ENCODE peak calls at places on chromosomes 3 and 15, in five cellular contexts. L is H9, H is mesendoderm, Y is neuronal stem cell, U is H1. Z is an unnamed sample. For H3K79me1, the result is how much of the 10 kb centered on the place peaks cover.

GRCh38 chr3:10351013-10351735 is 30.3 kb upstream of the SEC13 start:
- DNase-seq in L (peak), H (peak), Y (no peak), U (no peak), Z (no peak)

GRCh38 chr15:35603298-35603697 is 57.3 kb upstream of the DPH6 start:
- DNase-seq in L (no peak), U (no peak), Y (no peak), H (no peak), Z (peak)

GRCh38 chr3:112321867-112322652 is 10.9 kb upstream of the CD200 start:
- DNase-seq in U (no peak), Y (no peak), H (peak), L (no peak), Z (no peak)

GRCh38 chr3:41102053-41102556 is 97.2 kb upstream of the CTNNB1 start:
- DNase-seq in U (no peak), H (peak), L (no peak), Y (no peak), Z (no peak)

GRCh38 chr15:38130200-38130567 is 122.5 kb upstream of the SPRED1 start:
- DNase-seq in U (no peak), Y (no peak), H (no peak), L (no peak), Z (no peak)

GRCh38 chr3:186825294-186825821 is 17.2 kb upstream of the ADIPOQ start:
- DNase-seq in Y (no peak), L (peak), H (peak), U (peak), Z (peak)

GRCh38 chr3:43203022-43203421 is 83.3 kb upstream of the SNRK start:
- DNase-seq in L (no peak), U (no peak), H (peak), Y (no peak), Z (no peak)

GRCh38 chr3:85161544-85161943 is 202.8 kb downstream of the CADM2 start:
- DNase-seq in H (no peak), U (no peak), L (no peak), Y (no peak), Z (no peak)

GRCh38 chr3:58640700-58641372 is 25.7 kb downstream of the FAM3D start:
- DNase-seq in U (peak), Y (peak), H (peak), L (peak), Z (peak)

GRCh38 chr15:83062768-83063180 is 4.3 kb downstream of the BTBD1 start:
- DNase-seq in Y (no peak), L (no peak), U (no peak), H (no peak), Z (no peak)

GRCh38 chr3:77052733-77053680 is 13.1 kb downstream of the ROBO2 start:
- DNase-seq in U (no peak), H (no peak), Y (no peak), L (no peak), Z (no peak)

GRCh38 chr3:61527011-61527410 is 34.4 kb upstream of the PTPRG start:
- DNase-seq in H (no peak), U (no peak), L (no peak), Y (no peak), Z (no peak)

GRCh38 chr3:116135462-116135861 is 309.8 kb downstream of the LSAMP start:
- DNase-seq in L (no peak), H (no peak), Y (no peak), U (no peak), Z (peak)

GRCh38 chr3:149638401-149639092 is 19.3 kb downstream of the WWTR1 start:
- DNase-seq in H (no peak), U (no peak), L (no peak), Y (no peak), Z (peak)

GRCh38 chr3:4978966-4979400 is 254 bp upstream of the BHLHE40 start:
- DNase-seq in U (no peak), H (peak), Y (no peak), L (peak), Z (peak)

GRCh38 chr3:94311651-94312050 is 248.8 kb downstream of the NSUN3 start:
- DNase-seq in U (no peak), Y (no peak), H (no peak), L (no peak), Z (no peak)

GRCh38 chr3:43632269-43632733 is 10.5 kb upstream of the ANO10 start:
- DNase-seq in Y (no peak), U (no peak), L (no peak), H (peak), Z (peak)

GRCh38 chr3:180762866-180763265 is 83.6 kb upstream of the CCDC39 start:
- DNase-seq in U (no peak), H (no peak), Y (no peak), L (no peak), Z (no peak)

GRCh38 chr15:26102988-26103387 is 239.9 kb upstream of the ATP10A start:
- DNase-seq in Y (no peak), L (no peak), U (peak), H (no peak), Z (peak)

GRCh38 chr15:73746883-73747282 is 6.3 kb downstream of the INSYN1 start:
- DNase-seq in Y (no peak), H (no peak), L (no peak), U (no peak), Z (no peak)

GRCh38 chr3:153166206-153166605 is 4.2 kb downstream of the RAP2B start:
- DNase-seq in Y (no peak), H (peak), L (no peak), U (no peak), Z (peak)

GRCh38 chr3:98577178-98577895 is 16.1 kb downstream of the CPOX start:
- DNase-seq in H (no peak), U (no peak), Y (no peak), L (no peak), Z (peak)

GRCh38 chr15:92023971-92024370 is 170.5 kb downstream of the SLCO3A1 start:
- DNase-seq in Y (no peak), L (no peak), H (no peak), U (no peak), Z (no peak)

GRCh38 chr3:126343675-126344074 is 13.5 kb downstream of the KLF15 start:
- DNase-seq in U (no peak), H (no peak), L (no peak), Y (no peak), Z (no peak)

GRCh38 chr15:41438206-41438605 is 21.3 kb downstream of the RTF1 start:
- DNase-seq in L (no peak), Y (no peak), H (peak), U (no peak), Z (peak)

GRCh38 chr3:28980631-28981030 is 300.2 kb upstream of the RBMS3 start:
- DNase-seq in H (no peak), Y (no peak), L (no peak), U (no peak), Z (no peak)

GRCh38 chr3:73270839-73271483 is 209.5 kb downstream of the EBLN2 start:
- DNase-seq in H (no peak), Y (no peak), U (no peak), L (no peak), Z (no peak)

GRCh38 chr3:100602506-100603444 is 6.6 kb upstream of the ADGRG7 start:
- DNase-seq in U (no peak), L (peak), Y (no peak), H (peak), Z (peak)

GRCh38 chr3:136787226-136787793 is 31.6 kb upstream of the SLC35G2 start:
- DNase-seq in Y (no peak), U (no peak), H (no peak), L (no peak), Z (peak)

GRCh38 chr3:12449889-12450682 is 34.2 kb upstream of the TSEN2 start:
- DNase-seq in H (no peak), U (no peak), L (no peak), Y (no peak), Z (no peak)

GRCh38 chr3:135567223-135567622 is 398.3 kb upstream of the PPP2R3A start:
- DNase-seq in Y (no peak), U (no peak), L (no peak), H (no peak), Z (no peak)

GRCh38 chr3:71371282-71371681 is 212.2 kb downstream of the FOXP1 start:
- DNase-seq in Y (no peak), H (no peak), U (no peak), L (no peak), Z (no peak)

GRCh38 chr15:77276096-77276495 is 143.8 kb downstream of the PEAK1 start:
- DNase-seq in U (no peak), H (no peak), L (no peak), Y (no peak), Z (no peak)

GRCh38 chr3:195263193-195263924 is 7.6 kb downstream of the XXYLT1 start:
- DNase-seq in Y (no peak), L (no peak), H (no peak), U (no peak), Z (peak)

GRCh38 chr3:194512895-194513601 is 26.2 kb upstream of the ATP13A3 start:
- DNase-seq in U (no peak), Y (no peak), L (no peak), H (no peak), Z (no peak)

GRCh38 chr3:197564097-197564843 is 8.5 kb upstream of the BDH1 start:
- DNase-seq in U (no peak), H (peak), L (no peak), Y (no peak), Z (no peak)

GRCh38 chr15:95464091-95464888 is 866.2 kb upstream of the NR2F2 start:
- DNase-seq in H (no peak), L (no peak), U (no peak), Y (no peak), Z (peak)

GRCh38 chr3:196207833-196208607 is 3.2 kb downstream of the ZDHHC19 start:
- DNase-seq in H (peak), U (peak), L (peak), Y (peak), Z (no peak)

GRCh38 chr3:184560992-184561328 is 625 bp upstream of the EPHB3 start:
- DNase-seq in Y (no peak), U (no peak), H (no peak), L (no peak), Z (no peak)

GRCh38 chr3:134357914-134358811 is 16.1 kb downstream of the AMOTL2 start:
- DNase-seq in L (peak), U (no peak), Y (peak), H (peak), Z (peak)
- H3K79me1 ChIP-seq in L (under half), U (under half), Y (under half), H (under half), Z (under half)

GRCh38 chr3:190606596-190606995 is 92.7 kb downstream of the IL1RAP start:
- DNase-seq in L (no peak), H (no peak), U (no peak), Y (no peak), Z (no peak)

GRCh38 chr3:190601597-190601996 is 87.7 kb downstream of the IL1RAP start:
- DNase-seq in H (no peak), Y (no peak), U (no peak), L (no peak), Z (no peak)

GRCh38 chr3:190608850-190609589 is 95.1 kb downstream of the IL1RAP start:
- DNase-seq in Y (no peak), U (no peak), H (no peak), L (no peak), Z (peak)

GRCh38 chr3:190605385-190605784 is 91.5 kb downstream of the IL1RAP start:
- DNase-seq in H (no peak), Y (no peak), U (no peak), L (no peak), Z (no peak)
- H3K79me1 ChIP-seq in H (under half), Y (under half), U (under half), L (under half), Z (under half)

GRCh38 chr3:52406791-52407510 is 38.0 kb downstream of the SEMA3G start:
- DNase-seq in L (no peak), Y (no peak), U (no peak), H (no peak), Z (no peak)
- H3K79me1 ChIP-seq in L (under half), Y (under half), U (under half), H (under half), Z (half or more)

GRCh38 chr15:62896380-62896866 is 146.1 kb upstream of the TPM1 start:
- DNase-seq in U (no peak), L (no peak), H (peak), Y (no peak), Z (no peak)
- H3K79me1 ChIP-seq in U (under half), L (under half), H (under half), Y (under half), Z (under half)